ENCODE peak calls at places on chromosomes 12 and 14, in five cellular contexts. S, H, I, A and K are unnamed samples.

GRCh38 chr12:11085419-11085818 is 6.7 kb downstream of the TAS2R43 start:
- DNase-seq in H (no peak), S (no peak), A (no peak), I (no peak), K (no peak)

GRCh38 chr12:49796606-49797451 is 31.4 kb downstream of the NCKAP5L start:
- DNase-seq in I (no peak), H (no peak), A (no peak), S (no peak), K (no peak)

GRCh38 chr14:64266206-64266605 is 28.0 kb downstream of the ESR2 start:
- DNase-seq in A (no peak), H (peak), I (peak), S (no peak), K (no peak)

GRCh38 chr12:73973486-73973885 is 564.1 kb upstream of the ATXN7L3B start:
- DNase-seq in A (no peak), I (no peak), S (no peak), H (no peak), K (no peak)

GRCh38 chr14:104446611-104447010 is 133.0 kb upstream of the C14orf180 start:
- DNase-seq in H (no peak), S (no peak), A (no peak), I (no peak), K (no peak)

GRCh38 chr14:50001999-50002925 is 109.4 kb downstream of the ARF6 start:
- DNase-seq in H (no peak), I (no peak), A (no peak), S (peak), K (no peak)

GRCh38 chr14:65098586-65098985 is 3.7 kb downstream of the MAX start:
- DNase-seq in S (no peak), A (no peak), H (peak), I (peak), K (no peak)

GRCh38 chr14:21723431-21724045 is 49.9 kb upstream of the OR4E1 start:
- DNase-seq in I (peak), A (no peak), H (no peak), S (no peak), K (peak)

GRCh38 chr14:97138801-97139200 is 341.6 kb downstream of the VRK1 start:
- DNase-seq in A (no peak), I (no peak), H (no peak), S (no peak), K (no peak)

GRCh38 chr12:108399514-108399913 is 60.4 kb upstream of the CMKLR1 start:
- DNase-seq in S (no peak), H (no peak), I (no peak), A (no peak), K (no peak)

GRCh38 chr12:50732591-50732990 is 31.3 kb upstream of the ATF1 start:
- DNase-seq in I (peak), S (peak), H (peak), A (peak), K (no peak)

GRCh38 chr14:45149602-45150001 is 13.9 kb downstream of the FANCM start:
- DNase-seq in S (no peak), A (no peak), I (no peak), H (no peak), K (no peak)

GRCh38 chr12:131459666-131460365 is 251.1 kb upstream of the SFSWAP start:
- DNase-seq in A (no peak), I (no peak), S (no peak), H (no peak), K (no peak)

GRCh38 chr12:88570103-88570502 is 10.2 kb downstream of the KITLG start:
- DNase-seq in I (peak), S (no peak), A (peak), H (peak), K (no peak)

GRCh38 chr14:52351561-52352491 is 37.7 kb downstream of the PTGER2 start:
- DNase-seq in A (peak), I (peak), S (no peak), H (peak), K (peak)

GRCh38 chr12:10967409-10967808 is 19.3 kb downstream of the TAS2R50 start:
- DNase-seq in S (no peak), I (peak), A (peak), H (peak), K (no peak)

GRCh38 chr14:25250516-25250915 is 200.6 kb upstream of the STXBP6 start:
- DNase-seq in H (no peak), I (no peak), S (no peak), A (no peak), K (no peak)

GRCh38 chr12:46452061-46452615 is 79.6 kb upstream of the SLC38A2 start:
- DNase-seq in A (peak), S (peak), H (no peak), I (peak), K (no peak)

GRCh38 chr14:38073641-38074040 is 134.1 kb upstream of the SSTR1 start:
- DNase-seq in A (no peak), I (peak), H (no peak), S (no peak), K (no peak)

GRCh38 chr12:44833561-44833960 is 42.6 kb downstream of the NELL2 start:
- DNase-seq in A (no peak), H (no peak), I (no peak), S (no peak), K (peak)
- H3K4me3 ChIP-seq in A (no peak), H (no peak), I (no peak), S (no peak), K (no peak)

DNA sequence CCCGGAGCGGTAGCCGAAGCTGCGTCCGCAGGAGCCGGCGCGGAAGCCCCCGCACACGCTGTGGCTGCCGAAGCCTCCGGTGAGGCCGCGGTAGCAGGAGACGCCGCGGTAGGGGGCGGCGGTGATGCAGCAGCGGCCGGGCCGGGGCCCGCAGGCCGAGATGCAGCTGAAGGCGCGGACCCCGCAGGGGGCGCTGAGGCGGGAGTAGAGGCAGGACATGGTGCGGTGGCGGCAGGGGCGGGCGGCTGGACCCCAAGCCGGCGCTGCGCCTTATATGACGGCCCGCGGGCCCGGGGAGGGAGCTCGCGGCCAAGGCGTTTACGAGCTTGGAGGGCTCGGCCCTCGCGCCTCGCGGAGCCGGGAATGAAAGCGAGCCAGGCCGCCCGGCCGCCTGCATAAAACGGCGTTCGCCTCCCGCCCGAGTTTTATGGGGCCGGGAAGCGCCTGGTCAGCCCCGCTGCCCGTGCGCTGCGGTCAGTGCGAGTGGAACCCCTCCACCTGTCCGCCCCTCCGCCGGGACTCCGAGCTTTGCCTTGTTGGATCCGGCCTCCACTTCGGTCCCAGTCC is 16.0 kb upstream of the KRT86 start:
- DNase-seq in S (no peak), I (peak), H (peak), A (no peak), K (peak)
- TF ChIP-seq EZH2 in S (no peak), I (no peak), H (peak), A (peak), K (peak)

GRCh38 chr12:132489078-132489601 is 811 bp upstream of the FBRSL1 start:
- DNase-seq in I (peak), A (no peak), H (no peak), S (no peak), K (peak)
- H3K4me3 ChIP-seq in I (peak), A (peak), H (peak), S (peak), K (peak)

GRCh38 chr12:48182659-48183058 is 785 bp upstream of the CCDC184 start:
- DNase-seq in A (no peak), I (peak), H (no peak), S (no peak), K (no peak)

GRCh38 chr12:48183091-48183875 is at the start of gene CCDC184:
- DNase-seq in A (peak), S (no peak), H (peak), I (peak), K (peak)

GRCh38 chr12:48185181-48185919 is 1.9 kb downstream of the CCDC184 start:
- DNase-seq in I (peak), A (no peak), H (no peak), S (no peak), K (peak)

GRCh38 chr12:48183876-48184548 is 568 bp downstream of the CCDC184 start:
- DNase-seq in I (no peak), S (no peak), A (no peak), H (no peak), K (no peak)

DNA sequence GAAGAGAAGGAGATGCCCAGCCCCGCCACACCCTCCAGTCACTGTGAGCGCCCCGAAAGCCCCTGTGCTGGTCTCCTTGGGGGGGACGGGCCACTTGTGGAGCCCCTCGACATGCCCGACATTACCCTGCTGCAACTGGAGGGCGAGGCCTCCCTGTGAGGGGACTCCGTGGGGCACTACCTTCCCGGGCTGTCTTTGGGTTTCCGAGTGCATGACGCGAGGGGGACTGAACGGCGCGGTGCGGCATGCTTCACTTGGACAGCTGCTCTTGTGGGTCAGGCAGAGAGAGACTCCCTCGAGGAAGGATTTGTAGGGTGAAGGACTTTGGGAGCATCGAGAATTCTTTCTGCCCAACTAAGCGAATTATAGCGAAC is 1.1 kb downstream of the CCDC184 start:
- DNase-seq in S (no peak), A (no peak), I (peak), H (no peak), K (no peak)
- TF ChIP-seq EZH2 in S (no peak), A (peak), I (no peak), H (peak), K (peak)

GRCh38 chr12:2054091-2055018 is 1.6 kb downstream of the CACNA1C start:
- DNase-seq in H (no peak), A (no peak), I (peak), S (no peak), K (peak)
- H3K4me3 ChIP-seq in H (peak), A (peak), I (peak), S (no peak), K (peak)

DNA sequence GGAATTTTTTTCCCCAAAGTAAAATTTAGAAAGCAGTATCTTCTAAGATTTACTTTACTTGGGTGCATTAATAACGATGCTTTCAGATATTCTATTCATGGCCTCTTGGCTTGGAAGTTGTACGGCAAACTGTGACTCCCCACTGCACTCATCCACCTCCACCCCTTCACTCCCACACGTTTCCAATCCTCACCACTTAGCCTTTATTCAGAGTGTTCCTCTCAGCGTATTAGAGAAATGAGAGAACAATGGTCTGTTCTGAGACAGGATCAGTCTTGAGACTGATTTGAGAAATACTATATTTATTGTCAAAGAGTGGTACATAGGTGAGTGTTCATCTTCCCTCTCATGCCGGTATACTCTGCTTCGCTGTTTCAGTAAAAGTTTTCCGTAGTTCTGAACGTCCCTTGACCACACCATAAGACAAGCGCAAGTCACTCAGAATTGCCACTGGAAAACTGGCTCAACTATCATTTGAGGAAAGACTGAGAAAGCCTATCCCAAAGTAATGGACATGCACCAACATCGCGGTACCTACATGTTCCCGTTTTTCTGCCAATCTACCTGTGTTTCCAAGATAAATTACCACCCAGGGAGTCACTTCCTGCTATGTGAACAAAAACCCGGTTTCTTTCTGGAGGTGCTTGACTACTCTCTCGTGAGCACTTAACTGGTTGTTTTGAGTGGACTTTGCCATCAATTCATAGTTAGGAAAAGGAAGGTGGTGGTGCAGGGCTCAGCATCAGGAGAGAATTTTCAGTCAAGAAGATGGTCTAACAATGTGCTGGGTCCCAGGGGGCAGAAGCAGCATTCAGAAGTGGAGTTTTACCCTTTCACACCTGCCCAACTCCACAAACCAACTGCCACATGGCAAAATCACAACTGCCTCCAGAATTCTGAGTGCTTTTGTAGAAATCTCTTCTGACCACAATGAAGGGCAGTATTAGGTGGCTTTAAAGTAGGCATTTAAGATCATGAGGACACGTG is 1.5 kb downstream of the EGLN3 start:
- DNase-seq in I (no peak), A (no peak), S (no peak), H (no peak), K (no peak)
- TF ChIP-seq EZH2 in I (no peak), A (no peak), S (no peak), H (no peak), K (no peak)

GRCh38 chr12:22332191-22332590 is 2.3 kb downstream of the ST8SIA1 start:
- DNase-seq in I (no peak), A (no peak), H (no peak), S (no peak), K (no peak)
- H3K4me3 ChIP-seq in I (no peak), A (no peak), H (no peak), S (no peak), K (no peak)